ENCODE peak calls at places on chromosomes 12 and 14, in eight cellular contexts. H, R, T, P, U, A, M and C are unnamed samples.

GRCh38 chr14:67526676-67527459 is 6.2 kb upstream of the PLEKHH1 start:
- DNase-seq in H (no peak), R (peak; percentile 29), T (no peak), P (no peak), U (peak; percentile 55), A (no peak), M (no peak), C (peak; percentile 39)

GRCh38 chr12:117680311-117680710 is 288.5 kb downstream of the KSR2 start:
- DNase-seq in H (no peak), R (no peak), T (no peak), P (no peak), U (no peak), A (no peak), M (no peak), C (no peak)

GRCh38 chr14:100589760-100590469 is 2.7 kb upstream of the BEGAIN start:
- DNase-seq in H (no peak), R (peak; percentile 6), T (no peak), P (peak; percentile 39), U (no peak), A (no peak), M (peak; percentile 35), C (no peak)

GRCh38 chr12:31518680-31519227 is 72.2 kb downstream of the DENND5B start:
- DNase-seq in H (no peak), R (peak; percentile 61), T (no peak), P (no peak), U (peak; percentile 32), A (no peak), M (no peak), C (no peak)

GRCh38 chr14:95537298-95538089 is 2.6 kb downstream of the GLRX5 start:
- DNase-seq in H (no peak), R (no peak), T (no peak), P (no peak), U (no peak), A (no peak), M (no peak), C (no peak)

GRCh38 chr12:117571321-117571720 is 209.9 kb upstream of the NOS1 start:
- DNase-seq in H (no peak), R (no peak), T (no peak), P (no peak), U (no peak), A (no peak), M (no peak), C (no peak)

GRCh38 chr14:92759679-92760523 is 11.5 kb upstream of the LGMN start:
- DNase-seq in H (no peak), R (no peak), T (no peak), P (no peak), U (no peak), A (no peak), M (no peak), C (no peak)

GRCh38 chr14:36217732-36218131 is 41.2 kb upstream of the PTCSC3 start:
- DNase-seq in H (no peak), R (no peak), T (no peak), P (no peak), U (no peak), A (no peak), M (no peak), C (no peak)

GRCh38 chr12:113396828-113397496 is 6.7 kb downstream of the SDS start:
- DNase-seq in H (no peak), R (no peak), T (no peak), P (no peak), U (no peak), A (no peak), M (no peak), C (no peak)

GRCh38 chr14:58702466-58703148 is 64.8 kb downstream of the DACT1 start:
- DNase-seq in H (no peak), R (no peak), T (no peak), P (no peak), U (no peak), A (no peak), M (no peak), C (no peak)

GRCh38 chr12:49675137-49675536 is 32.1 kb downstream of the FMNL3 start:
- DNase-seq in H (no peak), R (no peak), T (no peak), P (no peak), U (no peak), A (no peak), M (no peak), C (no peak)

GRCh38 chr12:43551271-43551970 is 582 bp downstream of the ADAMTS20 start:
- DNase-seq in H (no peak), R (no peak), T (no peak), P (peak; percentile 72), U (no peak), A (no peak), M (no peak), C (no peak)

GRCh38 chr14:102805454-102805891 is 28.2 kb downstream of the TRAF3 start:
- DNase-seq in H (no peak), R (no peak), T (no peak), P (no peak), U (no peak), A (no peak), M (no peak), C (no peak)

GRCh38 chr12:93322784-93323183 is 54.9 kb upstream of the NUDT4 start:
- DNase-seq in H (no peak), R (no peak), T (no peak), P (no peak), U (no peak), A (no peak), M (no peak), C (no peak)

GRCh38 chr12:7905071-7905470 is 30.9 kb downstream of the SLC2A3 start:
- DNase-seq in H (no peak), R (no peak), T (no peak), P (no peak), U (no peak), A (no peak), M (no peak), C (no peak)

GRCh38 chr14:64516969-64517368 is 12.4 kb downstream of the ZBTB1 start:
- DNase-seq in H (no peak), R (no peak), T (no peak), P (no peak), U (no peak), A (no peak), M (no peak), C (no peak)
- TF ChIP-seq POLR2A in H (no peak), R (no peak), T (no peak), P (no peak), U (no peak), A (no peak), M (no peak), C (no peak)

GRCh38 chr12:122754790-122755189 is 2.2 kb downstream of the DENR start:
- DNase-seq in H (no peak), R (no peak), T (no peak), P (no peak), U (no peak), A (no peak), M (no peak), C (no peak)

GRCh38 chr12:122757568-122757967 is 4.9 kb downstream of the DENR start:
- DNase-seq in H (no peak), R (no peak), T (no peak), P (no peak), U (no peak), A (no peak), M (no peak), C (no peak)

GRCh38 chr12:122749569-122750332 is 2.9 kb upstream of the DENR start:
- DNase-seq in H (no peak), R (no peak), T (no peak), P (no peak), U (no peak), A (no peak), M (no peak), C (peak; percentile 68)

GRCh38 chr12:122753213-122753571 is 568 bp downstream of the DENR start:
- DNase-seq in H (no peak), R (no peak), T (no peak), P (no peak), U (no peak), A (no peak), M (no peak), C (no peak)

DNA sequence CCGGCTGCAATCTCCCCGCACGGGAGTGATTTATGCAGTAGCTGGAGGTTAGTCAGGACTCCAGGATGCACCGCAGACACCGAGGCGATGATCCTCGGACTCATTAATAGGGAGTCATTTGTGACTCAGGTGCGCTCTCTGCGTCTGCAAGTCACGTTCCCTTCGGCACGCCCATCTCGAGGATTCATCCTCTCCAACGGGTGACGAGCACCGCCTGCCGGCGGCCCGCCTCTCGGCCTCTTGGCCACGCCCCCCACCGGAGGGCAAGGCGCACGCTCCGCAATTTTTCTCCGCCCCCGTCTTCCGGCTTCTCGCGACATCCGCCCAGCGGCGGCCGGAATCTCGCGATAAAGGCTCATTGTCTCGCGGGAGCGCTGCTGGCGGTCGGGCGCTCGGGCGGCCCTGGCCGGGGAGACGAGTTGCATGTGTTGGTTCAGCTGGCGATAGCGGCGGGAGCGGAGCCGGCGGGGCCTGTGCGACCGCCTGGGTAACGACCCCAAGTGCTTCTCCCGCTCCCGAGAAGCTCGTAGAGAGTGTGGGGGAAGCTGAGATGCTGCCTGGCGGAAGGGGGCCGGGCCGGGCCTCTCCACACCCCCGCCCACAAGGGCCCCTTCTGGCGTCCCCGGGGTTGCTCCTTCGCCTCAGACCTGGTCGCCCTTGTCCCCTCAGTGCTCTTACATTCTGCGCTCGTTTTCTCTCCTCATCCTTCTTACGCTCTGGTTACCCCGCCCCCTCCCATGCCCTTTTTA is at the start of gene DENR:
- DNase-seq in H (peak; percentile 96), R (peak; percentile 99), T (peak; percentile 96), P (peak; percentile 100), U (peak; percentile 99), A (peak; percentile 87), M (peak; percentile 99), C (peak; percentile 98)
- TF ChIP-seq POLR2A in H (peak; percentile 74), R (peak; percentile 46), T (peak; percentile 73), P (peak; percentile 53), U (peak; percentile 77), A (peak; percentile 87), M (peak; percentile 82), C (peak; percentile 71)

GRCh38 chr12:123433615-123434014 is 2.9 kb downstream of the RILPL2 start:
- DNase-seq in H (no peak), R (no peak), T (no peak), P (no peak), U (no peak), A (no peak), M (no peak), C (no peak)

GRCh38 chr12:123441523-123442164 is 5.2 kb upstream of the RILPL2 start:
- DNase-seq in H (no peak), R (no peak), T (no peak), P (no peak), U (no peak), A (no peak), M (no peak), C (no peak)

GRCh38 chr12:123431951-123432886 is 4.3 kb downstream of the RILPL2 start:
- DNase-seq in H (no peak), R (no peak), T (no peak), P (no peak), U (no peak), A (no peak), M (no peak), C (no peak)

GRCh38 chr12:123435636-123436016 is 858 bp downstream of the RILPL2 start:
- DNase-seq in H (no peak), R (no peak), T (no peak), P (no peak), U (no peak), A (no peak), M (no peak), C (no peak)

GRCh38 chr12:123436017-123436964 is at the start of gene RILPL2:
- DNase-seq in H (peak; percentile 83), R (peak; percentile 90), T (peak; percentile 68), P (peak; percentile 98), U (peak; percentile 88), A (peak; percentile 80), M (peak; percentile 95), C (peak; percentile 91)
- TF ChIP-seq POLR2A in H (peak; percentile 64), R (peak; percentile 35), T (peak; percentile 44), P (peak; percentile 75), U (peak; percentile 47), A (peak; percentile 55), M (peak; percentile 39), C (peak; percentile 87)

GRCh38 chr14:73785834-73786631 is 65.6 kb upstream of the PTGR2 start:
- DNase-seq in H (peak; percentile 68), R (peak; percentile 87), T (peak; percentile 83), P (peak; percentile 92), U (peak; percentile 72), A (no peak), M (peak; percentile 94), C (peak; percentile 81)
- TF ChIP-seq POLR2A in H (peak; percentile 56), R (peak; percentile 79), T (peak; percentile 77), P (no peak), U (peak; percentile 75), A (no peak), M (peak; percentile 78), C (peak; percentile 36)